ENCODE peak calls at places on chromosome 19, in nine cellular contexts. U is nephron progenitor cell; G is CD4-positive, alpha-beta T cell; J is pancreas; L is fibroblast of mammary gland; W is mesothelial cell of epicardium; C is HCT116; R is Calu3; Y is AG04449. T is an unnamed sample.

GRCh38 chr19:23415561-23416191 is 20.4 kb upstream of the ZNF91 start:
- DNase-seq in W (no peak), U (peak), L (no peak), J (peak), C (no peak), Y (no peak), G (no peak), R (no peak), T (no peak)

GRCh38 chr19:32098953-32099352 is 246.5 kb upstream of the ZNF507 start:
- DNase-seq in J (no peak), U (no peak), W (no peak), Y (no peak), R (no peak), L (no peak), C (no peak), G (no peak), T (no peak)

GRCh38 chr19:2494447-2495129 is 18.7 kb downstream of the GADD45B start:
- DNase-seq in G (peak), J (peak), L (peak), W (peak), C (no peak), Y (no peak), U (peak), R (peak), T (peak)

GRCh38 chr19:4327252-4327876 is 11.3 kb downstream of the STAP2 start:
- DNase-seq in U (peak), J (no peak), C (no peak), W (peak), L (peak), Y (no peak), R (no peak), G (peak), T (peak)

GRCh38 chr19:13877303-13877702 is 369 bp downstream of the NANOS3 start:
- DNase-seq in R (no peak), U (no peak), Y (no peak), L (no peak), C (no peak), W (no peak), J (no peak), G (no peak), T (no peak)

GRCh38 chr19:21321996-21322395 is 7.2 kb downstream of the ZNF708 start:
- DNase-seq in G (no peak), J (no peak), U (no peak), R (no peak), C (no peak), L (peak), Y (no peak), W (no peak), T (no peak)

GRCh38 chr19:39067104-39067503 is 17.1 kb upstream of the ACP7 start:
- DNase-seq in R (no peak), Y (no peak), C (no peak), U (no peak), J (no peak), W (no peak), L (no peak), G (no peak), T (no peak)

GRCh38 chr19:3837922-3838321 is 30.9 kb downstream of the ZFR2 start:
- DNase-seq in G (no peak), U (no peak), J (no peak), L (no peak), W (no peak), C (no peak), Y (no peak), R (no peak), T (no peak)

GRCh38 chr19:40603071-40603718 is 2.0 kb downstream of the LTBP4 start:
- DNase-seq in L (no peak), G (no peak), Y (no peak), R (no peak), J (no peak), C (no peak), U (no peak), W (no peak), T (no peak)

GRCh38 chr19:50332264-50333038 is 3.3 kb upstream of the KCNC3 start:
- DNase-seq in U (peak), R (peak), C (no peak), L (no peak), Y (no peak), J (peak), G (no peak), W (peak), T (no peak)

GRCh38 chr19:14150041-14150769 is 13.8 kb upstream of the ASF1B start:
- DNase-seq in Y (no peak), R (no peak), C (no peak), L (no peak), W (no peak), U (no peak), G (no peak), J (no peak), T (no peak)

GRCh38 chr19:9139609-9140158 is 513 bp upstream of the ZNF317 start:
- DNase-seq in Y (no peak), J (no peak), G (no peak), L (peak), U (no peak), R (no peak), W (no peak), C (no peak), T (no peak)

GRCh38 chr19:17654993-17655392 is 33.2 kb downstream of the UNC13A start:
- DNase-seq in R (peak), W (no peak), U (no peak), J (no peak), G (no peak), C (peak), Y (no peak), L (no peak), T (no peak)

GRCh38 chr19:4568884-4569283 is 9.4 kb upstream of the SEMA6B start:
- DNase-seq in J (no peak), G (no peak), R (no peak), W (no peak), Y (no peak), C (no peak), L (no peak), U (no peak), T (no peak)

GRCh38 chr19:5138606-5139594 is 170.0 kb downstream of the KDM4B start:
- DNase-seq in J (no peak), U (no peak), R (no peak), W (no peak), L (peak), G (peak), C (no peak), Y (no peak), T (peak)

GRCh38 chr19:18349524-18350128 is 9.2 kb downstream of the PGPEP1 start:
- DNase-seq in R (peak), J (peak), W (no peak), L (peak), Y (no peak), U (peak), G (no peak), C (no peak), T (no peak)

GRCh38 chr19:35261356-35262100 is 7.2 kb upstream of the USF2 start:
- DNase-seq in C (no peak), Y (no peak), J (peak), L (no peak), G (peak), R (no peak), U (no peak), W (no peak), T (peak)

GRCh38 chr19:11265785-11266236 is 3.5 kb upstream of the DOCK6 start:
- DNase-seq in L (peak), U (no peak), J (peak), Y (no peak), W (no peak), C (peak), R (peak), G (no peak), T (no peak)

GRCh38 chr19:43726736-43727592 is 11.1 kb downstream of the IRGC start:
- DNase-seq in R (no peak), C (no peak), U (no peak), L (peak), Y (no peak), W (no peak), G (no peak), J (no peak), T (no peak)

GRCh38 chr19:36009633-36010379 is 1.2 kb upstream of the SYNE4 start:
- DNase-seq in Y (no peak), L (no peak), J (no peak), C (no peak), R (no peak), U (no peak), W (no peak), G (no peak), T (no peak)

GRCh38 chr19:5680083-5680436 is 256 bp downstream of the MICOS13 start:
- DNase-seq in R (no peak), J (no peak), Y (no peak), W (no peak), L (peak), G (no peak), C (no peak), U (peak), T (no peak)

GRCh38 chr19:18865973-18866799 is 29.8 kb downstream of the CERS1 start:
- DNase-seq in Y (no peak), U (peak), G (peak), R (peak), C (no peak), J (peak), W (peak), L (peak), T (peak)

GRCh38 chr19:11598746-11599145 is 1.5 kb downstream of the ZNF627 start:
- DNase-seq in J (no peak), C (no peak), Y (no peak), R (no peak), W (no peak), G (no peak), L (no peak), U (no peak), T (no peak)

GRCh38 chr19:38482496-38482895 is 49.0 kb downstream of the RYR1 start:
- DNase-seq in Y (no peak), J (no peak), L (no peak), U (no peak), G (no peak), R (no peak), W (no peak), C (no peak), T (no peak)

GRCh38 chr19:12364391-12365093 is 941 bp downstream of the ZNF442 start:
- DNase-seq in J (peak), W (no peak), L (peak), R (peak), Y (no peak), C (no peak), G (no peak), U (peak), T (no peak)

GRCh38 chr19:4861147-4861546 is 6.3 kb downstream of the PLIN3 start:
- DNase-seq in Y (no peak), G (no peak), L (no peak), U (no peak), J (peak), W (peak), C (no peak), R (peak), T (no peak)

GRCh38 chr19:510606-511100 is 3.4 kb downstream of the TPGS1 start:
- DNase-seq in G (peak), Y (peak), W (peak), R (peak), J (peak), C (peak), L (peak), U (peak), T (peak)

GRCh38 chr19:12694641-12695040 is 1.8 kb downstream of the FBXW9 start:
- DNase-seq in L (no peak), Y (no peak), C (no peak), W (no peak), R (no peak), J (no peak), U (no peak), G (no peak), T (no peak)

GRCh38 chr19:18203408-18203862 is 407 bp downstream of the RAB3A start:
- DNase-seq in Y (no peak), L (no peak), J (peak), W (no peak), C (no peak), G (peak), R (no peak), U (no peak), T (no peak)

GRCh38 chr19:5125797-5126497 is 157.0 kb downstream of the KDM4B start:
- DNase-seq in R (no peak), Y (no peak), C (no peak), G (no peak), L (no peak), J (no peak), U (no peak), W (no peak), T (no peak)

GRCh38 chr19:13884726-13885591 is 8.0 kb downstream of the NANOS3 start:
- DNase-seq in W (no peak), G (no peak), Y (no peak), C (no peak), L (no peak), R (no peak), J (peak), U (no peak), T (no peak)

GRCh38 chr19:35703343-35703742 is 1.0 kb upstream of the ZBTB32 start:
- DNase-seq in J (no peak), G (no peak), C (no peak), L (no peak), U (no peak), W (no peak), R (no peak), Y (no peak), T (no peak)

GRCh38 chr19:1065606-1066109 is 1.3 kb upstream of the ARHGAP45 start:
- DNase-seq in J (no peak), L (no peak), C (peak), W (no peak), R (peak), Y (no peak), G (no peak), U (no peak), T (no peak)

DNA sequence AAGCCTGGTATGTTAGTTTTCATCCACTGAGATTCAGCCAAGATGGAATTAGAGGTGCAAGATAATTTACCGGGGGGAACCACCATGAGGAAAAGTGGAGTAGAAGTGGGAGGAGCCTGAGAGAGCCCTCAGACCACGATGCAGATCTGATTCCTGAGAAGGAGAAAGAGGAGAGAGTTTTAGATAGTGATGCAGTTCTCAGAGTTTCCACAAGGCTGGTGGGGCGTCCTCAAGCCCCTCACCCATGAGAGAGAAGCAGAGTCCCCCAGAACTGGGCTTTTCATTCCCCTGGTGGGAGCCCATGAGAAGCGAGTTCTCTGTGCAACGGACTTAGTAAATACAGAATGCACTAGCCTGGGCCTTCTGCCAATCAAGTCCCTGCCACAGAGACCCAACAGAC is 18.1 kb downstream of the CEACAM5 start:
- DNase-seq in C (no peak), W (no peak), L (no peak), U (no peak), J (no peak), Y (no peak), R (no peak), G (no peak), T (no peak)
- TF ChIP-seq CTCF in C (no peak), W (no peak), L (no peak), U (no peak), J (no peak), Y (no peak), R (no peak), G (no peak), T (no peak)

GRCh38 chr19:51394045-51394836 is 3.9 kb upstream of the C19orf84 start:
- DNase-seq in W (peak), G (peak), J (peak), Y (peak), R (peak), L (peak), C (peak), U (peak), T (peak)
- TF ChIP-seq CTCF in W (no peak), G (no peak), J (no peak), Y (no peak), R (no peak), L (peak), C (no peak), U (no peak), T (no peak)

GRCh38 chr19:33176670-33177416 is 17.3 kb upstream of the LRP3 start:
- DNase-seq in R (peak), C (peak), W (peak), L (peak), U (peak), G (peak), Y (peak), J (peak), T (peak)
- TF ChIP-seq CTCF in R (peak), C (peak), W (no peak), L (no peak), U (no peak), G (no peak), Y (peak), J (no peak), T (no peak)

GRCh38 chr19:45097450-45097775 is 4.4 kb downstream of the PPP1R37 start:
- DNase-seq in R (no peak), C (no peak), J (no peak), W (no peak), G (no peak), U (no peak), L (no peak), Y (no peak), T (no peak)

GRCh38 chr19:45100202-45100600 is 7.2 kb downstream of the PPP1R37 start:
- DNase-seq in C (no peak), L (no peak), R (no peak), U (no peak), G (no peak), Y (no peak), W (no peak), J (no peak), T (no peak)

GRCh38 chr19:45099465-45100201 is 6.7 kb downstream of the PPP1R37 start:
- DNase-seq in Y (no peak), J (no peak), R (peak), L (no peak), W (no peak), U (no peak), G (no peak), C (no peak), T (no peak)

GRCh38 chr19:45097776-45098520 is 5.0 kb downstream of the PPP1R37 start:
- DNase-seq in G (no peak), W (no peak), C (no peak), R (peak), U (no peak), J (no peak), L (peak), Y (peak), T (no peak)

GRCh38 chr19:45098521-45099464 is 5.8 kb downstream of the PPP1R37 start:
- DNase-seq in J (no peak), Y (no peak), G (no peak), R (no peak), U (no peak), W (no peak), L (peak), C (no peak), T (no peak)
- TF ChIP-seq CTCF in J (no peak), Y (no peak), G (no peak), R (no peak), U (no peak), W (no peak), L (no peak), C (no peak), T (no peak)

T was measured in natural killer cell.